ENCODE peak calls at places on chromosome 1, in four cellular contexts. J, A, X and B are unnamed samples.

GRCh38 chr1:119361205-119361604 is 7.4 kb upstream of the HAO2 start:
- DNase-seq in J (peak), A (no peak), X (no peak), B (no peak)

GRCh38 chr1:217721692-217722091 is 90.5 kb downstream of the SPATA17 start:
- DNase-seq in J (no peak), A (no peak), X (no peak), B (no peak)

GRCh38 chr1:3956527-3957170 is 56.6 kb upstream of the C1orf174 start:
- DNase-seq in J (no peak), A (no peak), X (no peak), B (no peak)

GRCh38 chr1:79744746-79745145 is 738.2 kb upstream of the ADGRL4 start:
- DNase-seq in J (no peak), A (no peak), X (no peak), B (no peak)

GRCh38 chr1:108121361-108122143 is 78.6 kb downstream of the SLC25A24 start:
- DNase-seq in J (no peak), A (peak), X (no peak), B (no peak)

GRCh38 chr1:47225430-47226100 is 6.5 kb downstream of the TAL1 start:
- DNase-seq in J (no peak), A (no peak), X (no peak), B (no peak)

GRCh38 chr1:45403298-45404079 is 63.2 kb upstream of the MUTYH start:
- DNase-seq in J (peak), A (no peak), X (no peak), B (no peak)

GRCh38 chr1:223248787-223249175 is 105.7 kb upstream of the TLR5 start:
- DNase-seq in J (no peak), A (no peak), X (no peak), B (no peak)

GRCh38 chr1:167094690-167095089 is 815 bp downstream of the STYXL2 start:
- DNase-seq in J (no peak), A (peak), X (no peak), B (no peak)